ENCODE peak calls at places on chromosomes 4 and X, in seven cellular contexts. One of them, this sample, is unnamed.

GRCh38 chr4:24730256-24731001 is 64.9 kb upstream of the SOD3 start:
- DNase-seq in body of pancreas: peak
- DNase-seq in SK-N-SH: no peak
- DNase-seq in kidney: no peak
- DNase-seq in Karpas-422: no peak
- DNase-seq in left ventricle myocardium inferior: peak
- DNase-seq in adipocyte: peak
- DNase-seq in this sample: no peak

GRCh38 chrX:47176101-47176740 is 17.4 kb upstream of the UBA1 start:
- DNase-seq in body of pancreas: no peak
- DNase-seq in kidney: peak
- DNase-seq in left ventricle myocardium inferior: no peak
- DNase-seq in Karpas-422: no peak
- DNase-seq in adipocyte: no peak
- DNase-seq in SK-N-SH: no peak
- DNase-seq in this sample: no peak

GRCh38 chr4:168451744-168452394 is 28.4 kb downstream of the DDX60L start:
- DNase-seq in body of pancreas: no peak
- DNase-seq in SK-N-SH: no peak
- DNase-seq in adipocyte: peak
- DNase-seq in Karpas-422: no peak
- DNase-seq in left ventricle myocardium inferior: no peak
- DNase-seq in kidney: no peak
- DNase-seq in this sample: no peak

GRCh38 chr4:147678796-147679549 is 5.0 kb downstream of the PRMT9 start:
- DNase-seq in Karpas-422: peak
- DNase-seq in kidney: no peak
- DNase-seq in left ventricle myocardium inferior: no peak
- DNase-seq in body of pancreas: no peak
- DNase-seq in adipocyte: no peak
- DNase-seq in SK-N-SH: no peak
- DNase-seq in this sample: no peak

GRCh38 chrX:77668391-77669237 is 117.4 kb downstream of the ATRX start:
- DNase-seq in body of pancreas: no peak
- DNase-seq in Karpas-422: no peak
- DNase-seq in adipocyte: peak
- DNase-seq in left ventricle myocardium inferior: no peak
- DNase-seq in kidney: no peak
- DNase-seq in SK-N-SH: no peak
- DNase-seq in this sample: no peak

GRCh38 chrX:154735695-154736393 is 15.0 kb downstream of the GAB3 start:
- DNase-seq in body of pancreas: peak
- DNase-seq in left ventricle myocardium inferior: peak
- DNase-seq in adipocyte: peak
- DNase-seq in kidney: no peak
- DNase-seq in Karpas-422: no peak
- DNase-seq in SK-N-SH: no peak
- DNase-seq in this sample: no peak

GRCh38 chrX:107596651-107597050 is 31.7 kb upstream of the PRPS1 start:
- DNase-seq in adipocyte: no peak
- DNase-seq in body of pancreas: no peak
- DNase-seq in left ventricle myocardium inferior: no peak
- DNase-seq in Karpas-422: no peak
- DNase-seq in SK-N-SH: no peak
- DNase-seq in kidney: no peak
- DNase-seq in this sample: no peak

GRCh38 chrX:45524296-45524695 is 323.6 kb upstream of the DIPK2B start:
- DNase-seq in kidney: no peak
- DNase-seq in body of pancreas: no peak
- DNase-seq in adipocyte: no peak
- DNase-seq in SK-N-SH: no peak
- DNase-seq in left ventricle myocardium inferior: no peak
- DNase-seq in Karpas-422: no peak
- DNase-seq in this sample: no peak

GRCh38 chr4:703336-704197 is 2.1 kb upstream of the PCGF3 start:
- DNase-seq in adipocyte: no peak
- DNase-seq in kidney: no peak
- DNase-seq in left ventricle myocardium inferior: no peak
- DNase-seq in body of pancreas: no peak
- DNase-seq in SK-N-SH: no peak
- DNase-seq in Karpas-422: no peak
- DNase-seq in this sample: no peak

GRCh38 chr4:6148506-6149205 is 51.7 kb downstream of the JAKMIP1 start:
- DNase-seq in SK-N-SH: no peak
- DNase-seq in body of pancreas: no peak
- DNase-seq in Karpas-422: no peak
- DNase-seq in left ventricle myocardium inferior: no peak
- DNase-seq in adipocyte: no peak
- DNase-seq in kidney: no peak
- DNase-seq in this sample: no peak

GRCh38 chr4:6851962-6852361 is 57.7 kb upstream of the TBC1D14 start:
- DNase-seq in left ventricle myocardium inferior: no peak
- DNase-seq in adipocyte: no peak
- DNase-seq in body of pancreas: no peak
- DNase-seq in Karpas-422: no peak
- DNase-seq in kidney: no peak
- DNase-seq in SK-N-SH: no peak
- DNase-seq in this sample: no peak

GRCh38 chrX:52424658-52425057 is 55.8 kb downstream of the XAGE2 start:
- DNase-seq in body of pancreas: no peak
- DNase-seq in SK-N-SH: no peak
- DNase-seq in adipocyte: peak
- DNase-seq in Karpas-422: no peak
- DNase-seq in left ventricle myocardium inferior: no peak
- DNase-seq in kidney: no peak
- DNase-seq in this sample: no peak

GRCh38 chr4:149765630-149766029 is 50.0 kb downstream of the IQCM start:
- DNase-seq in body of pancreas: no peak
- DNase-seq in adipocyte: peak
- DNase-seq in left ventricle myocardium inferior: no peak
- DNase-seq in Karpas-422: no peak
- DNase-seq in kidney: no peak
- DNase-seq in SK-N-SH: no peak
- DNase-seq in this sample: no peak

GRCh38 chrX:111869639-111870034 is 6.3 kb upstream of the TRPC5OS start:
- DNase-seq in body of pancreas: peak
- DNase-seq in SK-N-SH: peak
- DNase-seq in adipocyte: peak
- DNase-seq in Karpas-422: peak
- DNase-seq in left ventricle myocardium inferior: no peak
- DNase-seq in kidney: no peak
- DNase-seq in this sample: peak

GRCh38 chr4:101157415-101158135 is 189.8 kb downstream of the PPP3CA start:
- DNase-seq in left ventricle myocardium inferior: no peak
- DNase-seq in adipocyte: peak
- DNase-seq in Karpas-422: no peak
- DNase-seq in kidney: no peak
- DNase-seq in SK-N-SH: no peak
- DNase-seq in body of pancreas: no peak
- DNase-seq in this sample: no peak

GRCh38 chr4:7428261-7429068 is 6.3 kb downstream of the PSAPL1 start:
- DNase-seq in SK-N-SH: peak
- DNase-seq in adipocyte: no peak
- DNase-seq in body of pancreas: no peak
- DNase-seq in Karpas-422: no peak
- DNase-seq in left ventricle myocardium inferior: peak
- DNase-seq in kidney: no peak
- DNase-seq in this sample: no peak

GRCh38 chr4:6885953-6886557 is 23.6 kb upstream of the TBC1D14 start:
- DNase-seq in adipocyte: peak
- DNase-seq in SK-N-SH: no peak
- DNase-seq in kidney: no peak
- DNase-seq in left ventricle myocardium inferior: peak
- DNase-seq in Karpas-422: peak
- DNase-seq in body of pancreas: peak
- DNase-seq in this sample: no peak

GRCh38 chrX:50812995-50813842 is 775 bp downstream of the SHROOM4 start:
- DNase-seq in body of pancreas: peak
- DNase-seq in SK-N-SH: peak
- DNase-seq in Karpas-422: no peak
- DNase-seq in kidney: peak
- DNase-seq in adipocyte: peak
- DNase-seq in left ventricle myocardium inferior: peak
- DNase-seq in this sample: no peak

GRCh38 chr4:181766061-181766460 is 477.1 kb upstream of the TENM3 start:
- DNase-seq in kidney: no peak
- DNase-seq in adipocyte: no peak
- DNase-seq in Karpas-422: no peak
- DNase-seq in SK-N-SH: no peak
- DNase-seq in body of pancreas: no peak
- DNase-seq in left ventricle myocardium inferior: no peak
- DNase-seq in this sample: no peak

GRCh38 chr4:81896936-81897335 is 425.2 kb upstream of the RASGEF1B start:
- DNase-seq in kidney: no peak
- DNase-seq in left ventricle myocardium inferior: no peak
- DNase-seq in adipocyte: no peak
- DNase-seq in body of pancreas: peak
- DNase-seq in SK-N-SH: no peak
- DNase-seq in Karpas-422: no peak
- DNase-seq in this sample: no peak

GRCh38 chr4:182917182-182918043 is at the start of gene DCTD:
- DNase-seq in Karpas-422: peak
- DNase-seq in body of pancreas: peak
- DNase-seq in SK-N-SH: peak
- DNase-seq in kidney: peak
- DNase-seq in left ventricle myocardium inferior: peak
- DNase-seq in adipocyte: peak
- DNase-seq in this sample: peak

GRCh38 chr4:156803056-156803455 is 168.5 kb downstream of the PDGFC start:
- DNase-seq in left ventricle myocardium inferior: no peak
- DNase-seq in Karpas-422: no peak
- DNase-seq in adipocyte: peak
- DNase-seq in SK-N-SH: no peak
- DNase-seq in body of pancreas: no peak
- DNase-seq in kidney: no peak
- DNase-seq in this sample: no peak

GRCh38 chr4:141540643-141541042 is 95.7 kb upstream of the IL15 start:
- DNase-seq in SK-N-SH: no peak
- DNase-seq in Karpas-422: no peak
- DNase-seq in left ventricle myocardium inferior: no peak
- DNase-seq in body of pancreas: no peak
- DNase-seq in kidney: no peak
- DNase-seq in adipocyte: peak
- DNase-seq in this sample: no peak

GRCh38 chrX:43974076-43974475 is 886 bp upstream of the NDP start:
- DNase-seq in adipocyte: no peak
- DNase-seq in kidney: no peak
- DNase-seq in Karpas-422: no peak
- DNase-seq in SK-N-SH: no peak
- DNase-seq in body of pancreas: no peak
- DNase-seq in left ventricle myocardium inferior: no peak
- DNase-seq in this sample: no peak
- H3K4me3 ChIP-seq in adipocyte: peak
- H3K4me3 ChIP-seq in kidney: no peak
- H3K4me3 ChIP-seq in Karpas-422: no peak
- H3K4me3 ChIP-seq in SK-N-SH: no peak
- H3K4me3 ChIP-seq in body of pancreas: no peak
- H3K4me3 ChIP-seq in left ventricle myocardium inferior: no peak
- H3K4me3 ChIP-seq in this sample: no peak

GRCh38 chrX:68894142-68894512 is 65.3 kb downstream of the EFNB1 start:
- DNase-seq in Karpas-422: no peak
- DNase-seq in adipocyte: no peak
- DNase-seq in left ventricle myocardium inferior: no peak
- DNase-seq in body of pancreas: no peak
- DNase-seq in kidney: no peak
- DNase-seq in SK-N-SH: peak
- DNase-seq in this sample: no peak

GRCh38 chrX:68895339-68896250 is 66.8 kb downstream of the EFNB1 start:
- DNase-seq in SK-N-SH: peak
- DNase-seq in Karpas-422: no peak
- DNase-seq in adipocyte: peak
- DNase-seq in kidney: no peak
- DNase-seq in left ventricle myocardium inferior: no peak
- DNase-seq in body of pancreas: peak
- DNase-seq in this sample: no peak

GRCh38 chrX:68896581-68896980 is 67.8 kb downstream of the EFNB1 start:
- DNase-seq in adipocyte: no peak
- DNase-seq in Karpas-422: no peak
- DNase-seq in kidney: no peak
- DNase-seq in left ventricle myocardium inferior: no peak
- DNase-seq in body of pancreas: no peak
- DNase-seq in SK-N-SH: no peak
- DNase-seq in this sample: no peak

GRCh38 chrX:68892651-68893050 is 63.8 kb downstream of the EFNB1 start:
- DNase-seq in SK-N-SH: no peak
- DNase-seq in left ventricle myocardium inferior: no peak
- DNase-seq in body of pancreas: no peak
- DNase-seq in kidney: no peak
- DNase-seq in Karpas-422: no peak
- DNase-seq in adipocyte: no peak
- DNase-seq in this sample: no peak

GRCh38 chrX:68894513-68895338 is 65.9 kb downstream of the EFNB1 start:
- DNase-seq in kidney: peak
- DNase-seq in SK-N-SH: peak
- DNase-seq in left ventricle myocardium inferior: peak
- DNase-seq in body of pancreas: peak
- DNase-seq in adipocyte: peak
- DNase-seq in Karpas-422: no peak
- DNase-seq in this sample: no peak
- H3K4me3 ChIP-seq in kidney: no peak
- H3K4me3 ChIP-seq in SK-N-SH: no peak
- H3K4me3 ChIP-seq in left ventricle myocardium inferior: peak
- H3K4me3 ChIP-seq in body of pancreas: no peak
- H3K4me3 ChIP-seq in adipocyte: no peak
- H3K4me3 ChIP-seq in Karpas-422: no peak
- H3K4me3 ChIP-seq in this sample: no peak

GRCh38 chr4:55216871-55217635 is 91.7 kb upstream of the KDR start:
- DNase-seq in SK-N-SH: no peak
- DNase-seq in Karpas-422: no peak
- DNase-seq in left ventricle myocardium inferior: no peak
- DNase-seq in kidney: no peak
- DNase-seq in body of pancreas: no peak
- DNase-seq in adipocyte: no peak
- DNase-seq in this sample: no peak
- H3K4me3 ChIP-seq in SK-N-SH: no peak
- H3K4me3 ChIP-seq in Karpas-422: no peak
- H3K4me3 ChIP-seq in left ventricle myocardium inferior: no peak
- H3K4me3 ChIP-seq in kidney: no peak
- H3K4me3 ChIP-seq in body of pancreas: no peak
- H3K4me3 ChIP-seq in adipocyte: no peak
- H3K4me3 ChIP-seq in this sample: no peak

DNA sequence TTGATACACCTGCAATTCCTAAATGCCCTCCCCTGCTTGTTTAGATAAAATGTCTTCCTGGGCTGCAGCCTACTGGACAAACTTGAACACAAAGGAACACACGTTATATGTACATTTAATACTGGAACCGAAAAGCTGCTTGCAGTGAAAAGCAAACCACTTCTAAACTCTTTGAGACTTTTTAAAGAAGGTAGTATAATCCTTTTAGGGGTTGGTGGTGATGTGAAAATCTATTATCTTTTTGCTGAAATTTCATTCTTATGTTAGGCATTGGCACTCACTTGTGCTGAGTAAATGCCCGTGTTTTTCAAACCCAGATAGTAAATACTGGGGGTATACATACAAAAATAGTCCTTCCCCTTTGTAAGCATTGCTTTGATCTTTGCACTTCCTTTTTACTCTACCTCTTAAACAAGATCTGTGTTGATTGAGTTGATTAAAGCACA is 2.2 kb downstream of the NFKB1 start:
- DNase-seq in body of pancreas: no peak
- DNase-seq in SK-N-SH: peak
- DNase-seq in kidney: no peak
- DNase-seq in Karpas-422: no peak
- DNase-seq in adipocyte: peak
- DNase-seq in left ventricle myocardium inferior: no peak
- DNase-seq in this sample: peak
- H3K4me3 ChIP-seq in body of pancreas: no peak
- H3K4me3 ChIP-seq in SK-N-SH: peak
- H3K4me3 ChIP-seq in kidney: peak
- H3K4me3 ChIP-seq in Karpas-422: no peak
- H3K4me3 ChIP-seq in adipocyte: peak
- H3K4me3 ChIP-seq in left ventricle myocardium inferior: peak
- H3K4me3 ChIP-seq in this sample: peak

GRCh38 chr4:186840222-186840701 is 116.6 kb upstream of the FAT1 start:
- DNase-seq in body of pancreas: peak
- DNase-seq in left ventricle myocardium inferior: peak
- DNase-seq in adipocyte: no peak
- DNase-seq in SK-N-SH: no peak
- DNase-seq in Karpas-422: no peak
- DNase-seq in kidney: no peak
- DNase-seq in this sample: no peak
- H3K4me3 ChIP-seq in body of pancreas: no peak
- H3K4me3 ChIP-seq in left ventricle myocardium inferior: no peak
- H3K4me3 ChIP-seq in adipocyte: peak
- H3K4me3 ChIP-seq in SK-N-SH: peak
- H3K4me3 ChIP-seq in Karpas-422: no peak
- H3K4me3 ChIP-seq in kidney: no peak
- H3K4me3 ChIP-seq in this sample: no peak